ENCODE peak calls at places on chromosomes 2 and 18, in five cellular contexts. One of them, this sample, is unnamed.

GRCh38 chr2:83103602-83104001 is 1355.5 kb downstream of the SUCLG1 start:
- DNase-seq in thoracic aorta: no peak
- DNase-seq in A549: no peak
- DNase-seq in neural progenitor cell: no peak
- DNase-seq in PC-9: no peak
- DNase-seq in this sample: peak

GRCh38 chr2:43636616-43637015 is 444 bp upstream of the PLEKHH2 start:
- DNase-seq in neural progenitor cell: no peak
- DNase-seq in thoracic aorta: no peak
- DNase-seq in PC-9: no peak
- DNase-seq in A549: no peak
- DNase-seq in this sample: no peak

GRCh38 chr2:239160226-239161143 is 240.3 kb downstream of the HDAC4 start:
- DNase-seq in A549: no peak
- DNase-seq in PC-9: no peak
- DNase-seq in neural progenitor cell: no peak
- DNase-seq in thoracic aorta: no peak
- DNase-seq in this sample: no peak

GRCh38 chr18:13159579-13159978 is 59.0 kb upstream of the LDLRAD4 start:
- DNase-seq in thoracic aorta: no peak
- DNase-seq in neural progenitor cell: peak
- DNase-seq in A549: peak
- DNase-seq in PC-9: peak
- DNase-seq in this sample: peak

GRCh38 chr18:7812431-7813063 is 245.4 kb downstream of the PTPRM start:
- DNase-seq in PC-9: peak
- DNase-seq in thoracic aorta: no peak
- DNase-seq in A549: no peak
- DNase-seq in neural progenitor cell: no peak
- DNase-seq in this sample: peak

GRCh38 chr2:8526403-8526696 is 155.5 kb upstream of the ID2 start:
- DNase-seq in neural progenitor cell: no peak
- DNase-seq in PC-9: no peak
- DNase-seq in thoracic aorta: no peak
- DNase-seq in A549: no peak
- DNase-seq in this sample: no peak

GRCh38 chr2:200137691-200138090 is 168.8 kb upstream of the SPATS2L start:
- DNase-seq in A549: no peak
- DNase-seq in thoracic aorta: no peak
- DNase-seq in neural progenitor cell: no peak
- DNase-seq in PC-9: no peak
- DNase-seq in this sample: no peak

GRCh38 chr2:185291035-185291647 is 447.5 kb upstream of the FSIP2 start:
- DNase-seq in neural progenitor cell: peak
- DNase-seq in PC-9: no peak
- DNase-seq in A549: no peak
- DNase-seq in thoracic aorta: no peak
- DNase-seq in this sample: peak

GRCh38 chr2:29106980-29107388 is 8.2 kb upstream of the CLIP4 start:
- DNase-seq in thoracic aorta: no peak
- DNase-seq in neural progenitor cell: peak
- DNase-seq in A549: no peak
- DNase-seq in PC-9: peak
- DNase-seq in this sample: no peak

GRCh38 chr2:44825702-44826101 is 115.8 kb upstream of the SIX3 start:
- DNase-seq in A549: no peak
- DNase-seq in thoracic aorta: no peak
- DNase-seq in PC-9: no peak
- DNase-seq in neural progenitor cell: no peak
- DNase-seq in this sample: no peak

GRCh38 chr2:65565681-65566080 is 133.3 kb upstream of the SPRED2 start:
- DNase-seq in thoracic aorta: no peak
- DNase-seq in PC-9: no peak
- DNase-seq in neural progenitor cell: no peak
- DNase-seq in A549: no peak
- DNase-seq in this sample: no peak

GRCh38 chr2:6081542-6081872 is 389.3 kb downstream of the SOX11 start:
- DNase-seq in neural progenitor cell: peak
- DNase-seq in A549: no peak
- DNase-seq in PC-9: no peak
- DNase-seq in thoracic aorta: no peak
- DNase-seq in this sample: no peak

GRCh38 chr2:182941121-182941713 is 74.8 kb upstream of the FRZB start:
- DNase-seq in neural progenitor cell: no peak
- DNase-seq in A549: no peak
- DNase-seq in thoracic aorta: no peak
- DNase-seq in PC-9: no peak
- DNase-seq in this sample: no peak

GRCh38 chr2:15096873-15097272 is 464.3 kb downstream of the NBAS start:
- DNase-seq in neural progenitor cell: no peak
- DNase-seq in A549: no peak
- DNase-seq in thoracic aorta: no peak
- DNase-seq in PC-9: no peak
- DNase-seq in this sample: no peak

GRCh38 chr18:12948055-12948804 is 419 bp downstream of the SEH1L start:
- DNase-seq in thoracic aorta: peak
- DNase-seq in A549: peak
- DNase-seq in PC-9: peak
- DNase-seq in neural progenitor cell: peak
- DNase-seq in this sample: peak

GRCh38 chr2:8743261-8743660 is 61.4 kb downstream of the ID2 start:
- DNase-seq in PC-9: no peak
- DNase-seq in thoracic aorta: no peak
- DNase-seq in A549: no peak
- DNase-seq in neural progenitor cell: no peak
- DNase-seq in this sample: peak

GRCh38 chr2:150141241-150142001 is 346.0 kb downstream of the RND3 start:
- DNase-seq in neural progenitor cell: no peak
- DNase-seq in A549: no peak
- DNase-seq in thoracic aorta: no peak
- DNase-seq in PC-9: no peak
- DNase-seq in this sample: peak

GRCh38 chr2:65231121-65231520 is 3.5 kb downstream of the ACTR2 start:
- DNase-seq in A549: no peak
- DNase-seq in neural progenitor cell: no peak
- DNase-seq in PC-9: no peak
- DNase-seq in thoracic aorta: no peak
- DNase-seq in this sample: peak

GRCh38 chr2:25337276-25337675 is 4.4 kb downstream of the DNMT3A start:
- DNase-seq in PC-9: no peak
- DNase-seq in thoracic aorta: no peak
- DNase-seq in neural progenitor cell: no peak
- DNase-seq in A549: no peak
- DNase-seq in this sample: no peak

GRCh38 chr2:152627010-152627957 is 90.0 kb downstream of the PRPF40A start:
- DNase-seq in PC-9: no peak
- DNase-seq in A549: peak
- DNase-seq in neural progenitor cell: peak
- DNase-seq in thoracic aorta: no peak
- DNase-seq in this sample: no peak

GRCh38 chr2:3512086-3512485 is 7.2 kb downstream of the ADI1 start:
- DNase-seq in thoracic aorta: no peak
- DNase-seq in A549: no peak
- DNase-seq in PC-9: no peak
- DNase-seq in neural progenitor cell: no peak
- DNase-seq in this sample: no peak
- TF ChIP-seq CTCF in thoracic aorta: no peak
- TF ChIP-seq CTCF in A549: no peak
- TF ChIP-seq CTCF in PC-9: no peak
- TF ChIP-seq CTCF in neural progenitor cell: no peak
- TF ChIP-seq CTCF in this sample: no peak

GRCh38 chr2:231461516-231461971 is 2.7 kb downstream of the NCL start:
- DNase-seq in PC-9: no peak
- DNase-seq in A549: no peak
- DNase-seq in neural progenitor cell: no peak
- DNase-seq in thoracic aorta: no peak
- DNase-seq in this sample: no peak
- H3K27ac ChIP-seq in PC-9: no peak
- H3K27ac ChIP-seq in A549: no peak
- H3K27ac ChIP-seq in neural progenitor cell: no peak
- H3K27ac ChIP-seq in thoracic aorta: no peak
- H3K27ac ChIP-seq in this sample: no peak

DNA sequence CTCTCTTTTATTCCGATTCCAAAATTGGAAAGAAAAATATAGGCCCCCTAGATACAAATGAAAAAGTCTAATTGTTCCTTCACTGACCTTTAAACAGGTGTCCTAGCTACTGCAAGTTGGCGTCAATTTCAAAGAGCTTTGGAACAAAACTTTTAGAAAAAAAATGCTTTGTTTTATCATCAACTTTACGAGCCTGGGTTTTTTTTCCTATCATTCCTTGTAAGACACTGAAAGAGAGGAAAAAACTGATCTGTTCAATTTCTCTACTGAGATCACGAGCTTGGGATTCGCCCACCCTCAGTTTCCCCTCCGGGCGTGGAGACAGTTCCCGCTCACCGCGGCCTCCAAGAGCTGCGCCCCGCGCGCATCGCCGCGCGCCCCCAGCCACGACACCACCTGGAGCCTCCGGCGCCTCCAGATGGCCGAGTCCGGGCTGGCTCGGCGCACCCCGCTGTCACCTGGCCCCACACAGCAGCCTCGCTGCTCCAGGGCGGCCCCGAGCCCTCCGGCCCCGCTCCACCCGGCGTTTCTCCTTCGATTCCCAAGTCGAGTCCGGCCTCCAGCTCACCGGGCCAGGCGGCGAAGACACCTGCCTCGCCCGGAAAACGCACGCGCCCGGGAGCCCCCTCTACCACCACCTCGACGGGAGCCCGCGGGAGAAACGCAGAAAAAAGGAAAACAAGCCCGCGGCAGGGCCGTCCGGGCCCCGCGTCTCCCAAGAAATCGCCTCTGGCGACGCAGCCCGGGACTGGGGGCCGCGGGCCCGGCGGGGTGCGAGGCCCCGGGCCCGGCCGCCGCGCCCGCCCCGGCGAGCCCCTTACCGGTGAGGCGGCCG is 659 bp downstream of the TBC1D8 start:
- DNase-seq in neural progenitor cell: peak
- DNase-seq in PC-9: peak
- DNase-seq in A549: no peak
- DNase-seq in thoracic aorta: no peak
- DNase-seq in this sample: no peak
- TF ChIP-seq CTCF in neural progenitor cell: no peak
- TF ChIP-seq CTCF in PC-9: no peak
- TF ChIP-seq CTCF in A549: no peak
- TF ChIP-seq CTCF in thoracic aorta: no peak
- TF ChIP-seq CTCF in this sample: peak

GRCh38 chr18:48766487-48766886 is 184.3 kb downstream of the SMAD7 start:
- DNase-seq in thoracic aorta: no peak
- DNase-seq in PC-9: no peak
- DNase-seq in A549: no peak
- DNase-seq in neural progenitor cell: no peak
- DNase-seq in this sample: peak
- H3K27ac ChIP-seq in thoracic aorta: no peak
- H3K27ac ChIP-seq in PC-9: no peak
- H3K27ac ChIP-seq in A549: no peak
- H3K27ac ChIP-seq in neural progenitor cell: no peak
- H3K27ac ChIP-seq in this sample: no peak

GRCh38 chr2:196853301-196854087 is 44.3 kb upstream of the C2orf66 start:
- DNase-seq in neural progenitor cell: no peak
- DNase-seq in A549: no peak
- DNase-seq in PC-9: no peak
- DNase-seq in thoracic aorta: no peak
- DNase-seq in this sample: no peak

GRCh38 chr2:196851068-196851467 is 41.9 kb upstream of the C2orf66 start:
- DNase-seq in PC-9: no peak
- DNase-seq in A549: no peak
- DNase-seq in thoracic aorta: no peak
- DNase-seq in neural progenitor cell: no peak
- DNase-seq in this sample: no peak

GRCh38 chr2:196845371-196845770 is 36.2 kb upstream of the C2orf66 start:
- DNase-seq in PC-9: no peak
- DNase-seq in A549: no peak
- DNase-seq in neural progenitor cell: no peak
- DNase-seq in thoracic aorta: no peak
- DNase-seq in this sample: no peak

GRCh38 chr2:196846295-196846694 is 37.1 kb upstream of the C2orf66 start:
- DNase-seq in A549: no peak
- DNase-seq in thoracic aorta: no peak
- DNase-seq in neural progenitor cell: no peak
- DNase-seq in PC-9: no peak
- DNase-seq in this sample: no peak

GRCh38 chr2:196849895-196850294 is 40.7 kb upstream of the C2orf66 start:
- DNase-seq in A549: peak
- DNase-seq in PC-9: peak
- DNase-seq in thoracic aorta: no peak
- DNase-seq in neural progenitor cell: peak
- DNase-seq in this sample: peak
- TF ChIP-seq CTCF in A549: peak
- TF ChIP-seq CTCF in PC-9: peak
- TF ChIP-seq CTCF in thoracic aorta: no peak
- TF ChIP-seq CTCF in neural progenitor cell: peak
- TF ChIP-seq CTCF in this sample: peak